ENCODE peak calls at places on chromosome 13, in seven cellular contexts. D is endothelial cell, X is tibial artery, R is astrocyte of the cerebellum, M is BE2C, K is heart left ventricle, J is mucosa of descending colon. Y is an unnamed sample.

GRCh38 chr13:50714886-50715285 is 128.6 kb downstream of the DLEU7 start:
- DNase-seq in J (no peak), D (no peak), M (no peak), K (no peak), X (no peak), R (no peak), Y (no peak)

GRCh38 chr13:110227864-110228643 is 78.9 kb downstream of the COL4A1 start:
- DNase-seq in M (no peak), J (no peak), D (no peak), R (no peak), K (no peak), X (no peak), Y (no peak)

GRCh38 chr13:60509601-60510386 is 112.8 kb downstream of the TDRD3 start:
- DNase-seq in R (no peak), J (no peak), K (no peak), D (no peak), M (no peak), X (no peak), Y (no peak)

GRCh38 chr13:112912726-112913440 is 56.1 kb upstream of the MCF2L start:
- DNase-seq in M (no peak), J (no peak), D (no peak), X (no peak), R (no peak), K (no peak), Y (no peak)

GRCh38 chr13:24187185-24187584 is 26.7 kb downstream of the SPATA13 start:
- DNase-seq in D (no peak), J (no peak), R (no peak), K (no peak), M (no peak), X (no peak), Y (no peak)

GRCh38 chr13:27388236-27388635 is 36.2 kb upstream of the GTF3A start:
- DNase-seq in M (no peak), R (no peak), D (no peak), J (no peak), K (no peak), X (no peak), Y (no peak)

GRCh38 chr13:58300224-58300623 is 668.7 kb downstream of the PCDH17 start:
- DNase-seq in X (no peak), J (no peak), K (no peak), D (no peak), R (no peak), M (no peak), Y (no peak)

GRCh38 chr13:98443329-98443728 is 133.6 kb downstream of the STK24 start:
- DNase-seq in K (no peak), J (no peak), X (no peak), D (no peak), R (no peak), M (peak), Y (no peak)

GRCh38 chr13:111480976-111481375 is 160.5 kb downstream of the TEX29 start:
- DNase-seq in K (no peak), J (no peak), X (no peak), D (no peak), R (no peak), M (no peak), Y (no peak)

GRCh38 chr13:42926555-42926954 is 65.5 kb downstream of the EPSTI1 start:
- DNase-seq in M (no peak), R (no peak), K (no peak), J (no peak), X (no peak), D (no peak), Y (no peak)

GRCh38 chr13:71587778-71588177 is 279.2 kb downstream of the DACH1 start:
- DNase-seq in K (no peak), X (no peak), J (no peak), D (no peak), R (no peak), M (no peak), Y (no peak)

GRCh38 chr13:60155978-60156377 is 7.8 kb downstream of the DIAPH3 start:
- DNase-seq in R (no peak), X (no peak), M (no peak), J (no peak), D (no peak), K (no peak), Y (no peak)

GRCh38 chr13:50866817-50867640 is 23.5 kb upstream of the DLEU7 start:
- DNase-seq in J (no peak), R (no peak), X (no peak), K (no peak), M (no peak), D (no peak), Y (no peak)

GRCh38 chr13:46113596-46113995 is 8.8 kb upstream of the CPB2 start:
- DNase-seq in M (no peak), D (no peak), X (no peak), K (no peak), J (no peak), R (no peak), Y (no peak)

GRCh38 chr13:36750461-36750860 is 68.6 kb upstream of the RFXAP start:
- DNase-seq in X (no peak), J (no peak), R (no peak), M (no peak), D (no peak), K (no peak), Y (no peak)

GRCh38 chr13:45055198-45055901 is 65.0 kb upstream of the GTF2F2 start:
- DNase-seq in R (peak), M (no peak), K (no peak), D (no peak), X (no peak), J (peak), Y (no peak)

GRCh38 chr13:50309872-50310594 is 294.8 kb downstream of the KCNRG start:
- DNase-seq in M (no peak), X (no peak), D (no peak), K (no peak), R (no peak), J (no peak), Y (no peak)

GRCh38 chr13:69565334-69565733 is 542.3 kb upstream of the ATXN8OS start:
- DNase-seq in R (peak), M (peak), D (peak), J (peak), X (no peak), K (no peak), Y (no peak)

GRCh38 chr13:36212789-36213188 is 1.6 kb downstream of the SOHLH2 start:
- DNase-seq in X (no peak), K (no peak), D (no peak), R (no peak), J (no peak), M (no peak), Y (no peak)

GRCh38 chr13:56182598-56182997 is 958.1 kb upstream of the PRR20A start:
- DNase-seq in M (no peak), R (no peak), K (no peak), D (no peak), X (no peak), J (no peak), Y (no peak)

GRCh38 chr13:48571121-48571901 is 38.4 kb upstream of the RCBTB2 start:
- DNase-seq in M (no peak), X (peak), K (no peak), J (no peak), R (peak), D (no peak), Y (no peak)

GRCh38 chr13:18943721-18944391 is 237.8 kb downstream of the TUBA3C start:
- DNase-seq in X (no peak), D (no peak), M (no peak), K (no peak), J (no peak), R (no peak), Y (no peak)

GRCh38 chr13:36571444-36571843 is 102.4 kb upstream of the SERTM1 start:
- DNase-seq in M (no peak), J (no peak), D (no peak), K (no peak), R (no peak), X (no peak), Y (no peak)

GRCh38 chr13:80100636-80101035 is 240.3 kb downstream of the SPRY2 start:
- DNase-seq in D (no peak), K (no peak), X (no peak), M (no peak), R (no peak), J (no peak), Y (no peak)

GRCh38 chr13:98909016-98909415 is 68.8 kb downstream of the DOCK9 start:
- DNase-seq in X (no peak), R (no peak), K (no peak), M (no peak), J (no peak), D (no peak), Y (no peak)

GRCh38 chr13:54852831-54853230 is 1824.2 kb downstream of the OLFM4 start:
- DNase-seq in K (no peak), J (no peak), D (no peak), X (no peak), R (no peak), M (no peak), Y (no peak)

GRCh38 chr13:52348081-52348480 is 57.9 kb downstream of the THSD1 start:
- DNase-seq in M (no peak), X (no peak), K (no peak), J (no peak), R (peak), D (no peak), Y (no peak)

GRCh38 chr13:85371254-85371653 is 428.0 kb downstream of the SLITRK6 start:
- DNase-seq in R (no peak), K (no peak), J (no peak), X (no peak), D (no peak), M (no peak), Y (no peak)

GRCh38 chr13:51981355-51981754 is 29.9 kb downstream of the ATP7B start:
- DNase-seq in R (no peak), D (no peak), J (no peak), X (no peak), M (no peak), K (no peak), Y (no peak)

GRCh38 chr13:45297456-45298205 is 43.4 kb downstream of the TPT1 start:
- DNase-seq in J (no peak), X (no peak), K (no peak), D (no peak), M (no peak), R (no peak), Y (no peak)

GRCh38 chr13:102234618-102235017 is 167.2 kb downstream of the FGF14 start:
- DNase-seq in J (no peak), D (no peak), K (no peak), X (no peak), M (no peak), R (no peak), Y (no peak)

GRCh38 chr13:109764474-109765292 is 21.7 kb downstream of the IRS2 start:
- DNase-seq in X (no peak), D (no peak), R (no peak), J (no peak), M (no peak), K (no peak), Y (no peak)

GRCh38 chr13:32940601-32941000 is 75.6 kb upstream of the KL start:
- DNase-seq in K (no peak), X (no peak), R (peak), M (peak), D (no peak), J (peak), Y (no peak)

GRCh38 chr13:112740502-112741131 is 50.8 kb downstream of the ATP11A start:
- DNase-seq in R (no peak), K (peak), D (no peak), M (no peak), J (peak), X (peak), Y (no peak)

GRCh38 chr13:68369739-68370138 is 1139.6 kb upstream of the PCDH9 start:
- DNase-seq in K (no peak), M (no peak), R (peak), D (no peak), X (no peak), J (peak), Y (no peak)

GRCh38 chr13:98416408-98416807 is 160.5 kb downstream of the STK24 start:
- DNase-seq in M (no peak), R (no peak), K (no peak), J (peak), X (no peak), D (no peak), Y (no peak)

GRCh38 chr13:78881746-78882145 is 222.8 kb upstream of the OBI1 start:
- DNase-seq in D (no peak), R (no peak), M (peak), K (no peak), J (no peak), X (no peak), Y (no peak)

GRCh38 chr13:95745752-95746151 is 68.8 kb downstream of the DNAJC3 start:
- DNase-seq in J (no peak), D (no peak), K (no peak), X (no peak), R (no peak), M (no peak), Y (no peak)

GRCh38 chr13:37918116-37919100 is 48.8 kb upstream of the TRPC4 start:
- DNase-seq in K (no peak), D (no peak), M (no peak), X (no peak), R (peak), J (no peak), Y (no peak)
- TF ChIP-seq CTCF in K (no peak), D (no peak), M (no peak), X (no peak), R (no peak), J (no peak), Y (no peak)

DNA sequence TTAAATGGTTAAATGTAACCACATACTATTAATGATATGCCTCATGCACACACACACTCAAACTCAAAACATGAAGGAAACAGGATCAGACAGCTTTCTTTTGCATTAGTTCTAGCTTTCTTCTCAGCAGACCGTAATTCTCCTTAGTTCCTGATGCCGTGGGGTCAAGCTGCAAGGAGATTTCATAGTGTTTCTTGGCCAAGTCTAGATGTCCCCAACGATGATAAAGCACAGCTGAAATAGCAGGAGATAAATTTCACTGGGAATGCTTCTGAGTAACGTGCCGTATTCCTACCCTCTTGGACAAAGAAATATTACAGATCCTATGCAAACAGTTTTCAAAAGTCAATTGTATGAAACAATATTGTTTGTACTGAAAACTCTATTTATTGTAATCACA is 16.3 kb upstream of the GGACT start:
- DNase-seq in K (no peak), D (no peak), X (no peak), J (no peak), M (no peak), R (no peak), Y (no peak)
- TF ChIP-seq CTCF in K (no peak), D (no peak), X (no peak), J (no peak), M (no peak), R (no peak), Y (no peak)

GRCh38 chr13:77406644-77407440 is 79.9 kb upstream of the MYCBP2 start:
- DNase-seq in J (no peak), M (no peak), X (no peak), K (no peak), D (no peak), R (no peak), Y (no peak)

DNA sequence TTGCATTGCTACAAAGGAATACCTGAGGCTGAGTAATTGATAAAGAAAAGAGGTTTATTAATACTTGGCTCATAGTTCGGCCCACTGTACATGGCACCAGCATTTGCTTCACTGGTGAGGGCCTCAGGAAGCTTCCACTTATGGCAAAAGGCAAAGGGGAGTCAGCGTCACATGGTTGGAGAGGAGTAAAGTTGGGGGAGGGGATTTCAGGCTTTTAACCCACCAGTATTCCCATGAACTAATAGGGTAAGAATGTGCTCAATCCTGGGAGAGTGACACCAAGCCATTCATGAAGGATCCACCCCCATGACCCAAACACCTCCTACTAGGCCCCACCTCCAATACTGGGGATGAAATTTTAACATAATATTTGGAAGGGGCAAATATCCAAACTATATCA is 82.5 kb upstream of the MYCBP2 start:
- DNase-seq in R (no peak), D (no peak), X (no peak), M (no peak), K (no peak), J (no peak), Y (no peak)
- TF ChIP-seq CTCF in R (no peak), D (no peak), X (no peak), M (no peak), K (no peak), J (no peak), Y (no peak)

GRCh38 chr13:20704459-20705069 is 1.1 kb downstream of the IL17D start:
- DNase-seq in R (no peak), D (no peak), K (no peak), X (no peak), M (no peak), J (no peak), Y (no peak)
- TF ChIP-seq CTCF in R (no peak), D (peak), K (no peak), X (no peak), M (no peak), J (no peak), Y (no peak)

GRCh38 chr13:103238441-103238840 is 172.2 kb upstream of the SLC10A2 start:
- DNase-seq in R (no peak), X (no peak), M (no peak), K (no peak), J (no peak), D (no peak), Y (no peak)

GRCh38 chr13:103236213-103236612 is 170.0 kb upstream of the SLC10A2 start:
- DNase-seq in D (no peak), J (no peak), M (peak), X (no peak), R (peak), K (no peak), Y (no peak)
- TF ChIP-seq CTCF in D (no peak), J (no peak), M (peak), X (no peak), R (peak), K (no peak), Y (no peak)

GRCh38 chr13:38693641-38694040 is 6.8 kb downstream of the FREM2 start:
- DNase-seq in R (no peak), X (no peak), K (no peak), M (no peak), J (no peak), D (no peak), Y (no peak)

GRCh38 chr13:38702609-38703008 is 15.7 kb downstream of the FREM2 start:
- DNase-seq in J (no peak), X (no peak), M (no peak), D (no peak), R (no peak), K (no peak), Y (no peak)

GRCh38 chr13:38693168-38693567 is 6.3 kb downstream of the FREM2 start:
- DNase-seq in M (no peak), X (no peak), R (no peak), J (no peak), K (no peak), D (no peak), Y (no peak)

GRCh38 chr13:38697197-38697596 is 10.3 kb downstream of the FREM2 start:
- DNase-seq in J (no peak), M (no peak), X (no peak), K (no peak), D (no peak), R (no peak), Y (no peak)

GRCh38 chr13:38697628-38698333 is 10.9 kb downstream of the FREM2 start:
- DNase-seq in D (peak), K (no peak), J (no peak), M (no peak), X (no peak), R (no peak), Y (no peak)
- TF ChIP-seq CTCF in D (no peak), K (no peak), J (no peak), M (no peak), X (no peak), R (peak), Y (no peak)

DNA sequence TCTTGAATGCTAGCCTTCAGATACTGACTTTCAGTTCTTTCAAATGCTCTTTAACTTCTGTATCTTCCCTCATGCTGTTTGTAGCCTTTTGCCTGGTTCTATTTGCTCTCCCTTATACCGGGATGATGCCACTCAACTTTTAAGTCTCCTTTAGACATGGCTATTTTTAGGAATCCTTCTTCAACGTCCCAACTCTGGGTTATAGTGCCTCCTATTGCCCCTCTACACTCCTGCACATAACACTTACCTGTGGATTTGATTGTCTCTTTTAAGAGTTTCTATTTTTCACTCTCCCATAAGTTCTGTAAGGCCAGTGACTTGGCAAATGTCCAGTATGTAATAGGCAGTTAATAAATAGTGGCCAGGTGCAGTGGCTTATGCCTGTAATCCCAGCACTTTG is 343.0 kb downstream of the KLF5 start:
- DNase-seq in X (no peak), J (no peak), M (no peak), K (no peak), R (no peak), D (no peak), Y (no peak)
- TF ChIP-seq CTCF in X (no peak), J (no peak), M (no peak), K (no peak), R (no peak), D (no peak), Y (no peak)

DNA sequence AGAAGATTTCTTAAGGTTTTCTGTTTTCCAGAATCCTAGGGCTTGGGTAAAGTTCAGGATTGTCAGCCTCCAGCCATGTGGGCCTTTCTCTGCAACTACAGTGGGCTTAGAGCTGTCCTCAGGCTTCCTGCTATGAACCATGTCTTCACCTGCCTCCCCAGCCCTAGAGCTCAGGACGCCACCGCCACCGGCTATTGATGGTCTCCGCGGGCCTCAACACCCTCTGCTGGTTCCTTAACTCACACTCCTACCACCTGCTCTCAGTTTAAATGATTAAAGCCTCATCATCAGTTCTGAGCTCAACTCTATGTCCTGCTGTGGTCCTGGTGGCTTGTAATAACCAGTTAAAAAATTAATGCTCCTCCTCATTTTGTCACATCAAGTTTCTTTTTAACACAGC is 221.0 kb downstream of the EFNB2 start:
- DNase-seq in D (no peak), M (no peak), J (no peak), R (no peak), X (no peak), K (no peak), Y (no peak)
- TF ChIP-seq CTCF in D (no peak), M (no peak), J (no peak), R (no peak), X (no peak), K (no peak), Y (no peak)

Y was measured in omental fat pad.